ENCODE peak calls at places on chromosomes 6 and 20, in ten cellular contexts. A is activated CD8-positive, alpha-beta memory T cell treated with anti-CD3 and anti-CD28 coated beads for 24 hours; T is effector memory CD8-positive, alpha-beta T cell; K is putamen; M is HuH-7.5; E is psoas muscle; O is left cardiac atrium; U is iris pigment epithelial cell; C is G401; G is cerebellar cortex. I is an unnamed sample.

GRCh38 chr6:7706269-7706668 is 19.6 kb upstream of the BMP6 start:
- DNase-seq in O (no peak), T (no peak), U (no peak), G (no peak), E (no peak), M (no peak), K (no peak), A (no peak), C (no peak), I (no peak)

GRCh38 chr20:10647471-10647870 is 26.3 kb downstream of the JAG1 start:
- DNase-seq in U (peak; percentile 59), K (no peak), E (no peak), M (no peak), G (peak; percentile 17), C (no peak), A (no peak), O (no peak), T (no peak), I (no peak)

GRCh38 chr6:141229296-141229695 is 903.4 kb upstream of the GJE1 start:
- DNase-seq in G (no peak), K (no peak), A (no peak), M (no peak), U (no peak), O (no peak), T (no peak), E (no peak), C (no peak), I (no peak)

GRCh38 chr6:71228461-71229041 is 60.1 kb upstream of the OGFRL1 start:
- DNase-seq in A (no peak), K (no peak), C (no peak), U (peak; percentile 77), M (no peak), T (no peak), O (no peak), E (no peak), G (no peak), I (no peak)

GRCh38 chr6:24140572-24140971 is 14.6 kb downstream of the NRSN1 start:
- DNase-seq in M (no peak), O (peak; percentile 37), U (no peak), E (peak; percentile 83), G (no peak), C (no peak), T (no peak), K (no peak), A (no peak), I (no peak)

GRCh38 chr6:37516076-37516919 is 16.6 kb upstream of the CCDC167 start:
- DNase-seq in G (peak; percentile 74), K (peak; percentile 60), M (peak; percentile 20), A (peak; percentile 92), C (peak; percentile 83), U (no peak), T (peak; percentile 89), E (no peak), O (peak; percentile 33), I (peak; percentile 82)

GRCh38 chr6:150924808-150925654 is 59.5 kb downstream of the MTHFD1L start:
- DNase-seq in G (no peak), T (no peak), M (no peak), A (no peak), O (no peak), E (no peak), U (peak; percentile 79), K (no peak), C (no peak), I (no peak)

GRCh38 chr6:165675120-165675519 is 12.1 kb upstream of the PDE10A start:
- DNase-seq in K (no peak), E (no peak), C (no peak), O (no peak), T (no peak), A (no peak), M (no peak), G (no peak), U (no peak), I (no peak)

GRCh38 chr6:17204548-17204947 is 76.6 kb upstream of the RBM24 start:
- DNase-seq in G (no peak), T (no peak), U (no peak), E (no peak), K (no peak), O (no peak), M (no peak), C (no peak), A (no peak), I (no peak)

GRCh38 chr6:25987845-25988244 is 25.2 kb downstream of the TRIM38 start:
- DNase-seq in E (no peak), A (no peak), C (no peak), K (no peak), G (no peak), O (no peak), T (no peak), M (no peak), U (no peak), I (no peak)

GRCh38 chr6:36853325-36853724 is 14.1 kb upstream of the CPNE5 start:
- DNase-seq in C (peak; percentile 51), K (no peak), O (peak; percentile 57), T (no peak), A (no peak), M (no peak), U (peak; percentile 94), G (peak; percentile 82), E (peak; percentile 63), I (no peak)

GRCh38 chr6:44495036-44495901 is 107.8 kb downstream of the CDC5L start:
- DNase-seq in C (no peak), G (no peak), K (no peak), A (peak; percentile 40), E (no peak), U (no peak), M (no peak), T (no peak), O (no peak), I (no peak)

GRCh38 chr20:13228771-13229170 is 7.7 kb downstream of the ISM1 start:
- DNase-seq in K (no peak), E (no peak), A (no peak), T (no peak), M (no peak), O (no peak), U (no peak), C (no peak), G (no peak), I (no peak)

GRCh38 chr6:125904871-125905270 is 51.7 kb upstream of the HINT3 start:
- DNase-seq in M (no peak), G (no peak), A (no peak), T (peak; percentile 29), U (peak; percentile 87), K (no peak), O (no peak), E (no peak), C (no peak), I (peak; percentile 86)

GRCh38 chr6:135183532-135184440 is 2.7 kb downstream of the MYB start:
- DNase-seq in E (peak; percentile 47), C (peak; percentile 22), K (no peak), O (peak; percentile 24), T (peak; percentile 55), G (peak; percentile 55), M (peak; percentile 73), U (peak; percentile 64), A (peak; percentile 88), I (peak; percentile 79)

GRCh38 chr20:45518282-45518681 is 2.9 kb upstream of the SPINT3 start:
- DNase-seq in A (no peak), G (no peak), M (no peak), K (no peak), U (no peak), O (no peak), T (no peak), E (no peak), C (no peak), I (no peak)

GRCh38 chr6:37916675-37917074 is 97.1 kb downstream of the ZFAND3 start:
- DNase-seq in O (no peak), A (no peak), T (no peak), G (no peak), C (no peak), M (no peak), E (no peak), U (no peak), K (no peak), I (no peak)